ENCODE peak calls at places on chromosomes 6 and 20, in four cellular contexts. W, A, P and Q are unnamed samples.

GRCh38 chr20:6686171-6686570 is 81.3 kb upstream of the BMP2 start:
- DNase-seq in W (no peak), A (no peak), P (no peak), Q (no peak)

GRCh38 chr6:16168121-16168520 is 39.2 kb downstream of the MYLIP start:
- DNase-seq in W (no peak), A (no peak), P (no peak), Q (no peak)

GRCh38 chr20:25032478-25033183 is 25.3 kb downstream of the ACSS1 start:
- DNase-seq in W (peak), A (no peak), P (no peak), Q (no peak)

GRCh38 chr6:42374027-42374669 is 77.6 kb downstream of the TRERF1 start:
- DNase-seq in W (no peak), A (no peak), P (no peak), Q (no peak)

GRCh38 chr20:52001999-52002666 is 189.4 kb downstream of the ZFP64 start:
- DNase-seq in W (no peak), A (no peak), P (no peak), Q (no peak)

GRCh38 chr6:148738939-148739821 is 7.7 kb upstream of the UST start:
- DNase-seq in W (no peak), A (no peak), P (no peak), Q (no peak)

GRCh38 chr6:87731080-87731479 is 29.0 kb upstream of the AKIRIN2 start:
- DNase-seq in W (no peak), A (no peak), P (no peak), Q (no peak)

GRCh38 chr6:100726741-100727140 is 154.4 kb downstream of the ASCC3 start:
- DNase-seq in W (no peak), A (no peak), P (no peak), Q (no peak)

GRCh38 chr6:154229796-154230195 is 126.8 kb downstream of the IPCEF1 start:
- DNase-seq in W (no peak), A (no peak), P (no peak), Q (no peak)

GRCh38 chr20:2751347-2751867 is 49.0 kb downstream of the CPXM1 start:
- DNase-seq in W (no peak), A (no peak), P (no peak), Q (no peak)

DNA sequence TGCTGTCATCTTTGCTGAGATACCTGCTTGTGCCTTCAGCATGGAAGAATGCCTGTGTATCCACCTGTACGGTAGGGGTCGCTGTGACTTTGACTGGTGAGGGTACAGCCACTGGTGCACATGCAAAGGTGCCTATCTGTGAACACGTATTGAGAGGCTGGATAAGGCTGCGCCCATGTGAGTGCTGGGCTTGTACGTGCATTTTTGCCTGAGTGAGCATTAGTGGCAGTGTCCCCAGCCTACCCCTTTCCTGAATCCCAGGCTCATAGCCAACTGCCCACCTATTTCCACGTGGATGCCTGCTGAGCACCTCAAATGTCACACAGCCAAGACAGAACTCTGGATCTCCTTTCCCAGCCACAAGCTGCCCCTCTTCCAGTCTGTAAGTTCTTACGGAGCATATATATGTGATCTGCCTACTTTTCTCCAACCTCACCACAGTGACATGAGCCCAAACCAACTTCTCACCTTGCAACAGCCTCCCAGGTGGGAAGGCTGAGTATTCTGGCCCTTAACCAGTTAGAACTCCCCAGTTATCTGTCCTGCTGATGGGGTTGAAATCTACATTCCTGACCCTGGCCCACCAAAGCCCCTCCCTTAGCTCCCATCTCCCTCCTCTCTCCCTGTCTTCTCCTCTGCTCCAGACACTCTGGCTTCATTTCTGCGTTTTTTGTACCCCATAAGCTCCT is 1.1 kb upstream of the SLC2A10 start:
- DNase-seq in W (no peak), A (no peak), P (no peak), Q (no peak)
- TF ChIP-seq CTCF in W (no peak), A (no peak), P (no peak), Q (peak)

GRCh38 chr20:61253264-61253639 is 1.2 kb downstream of the CDH4 start:
- DNase-seq in W (no peak), A (no peak), P (no peak), Q (no peak)
- TF ChIP-seq CTCF in W (no peak), A (no peak), P (no peak), Q (no peak)

GRCh38 chr6:40958740-40959139 is 80.3 kb downstream of the UNC5CL start:
- DNase-seq in W (no peak), A (no peak), P (no peak), Q (no peak)

GRCh38 chr6:40956871-40957270 is 82.2 kb downstream of the UNC5CL start:
- DNase-seq in W (no peak), A (no peak), P (no peak), Q (no peak)

GRCh38 chr6:40955181-40955550 is 83.9 kb downstream of the UNC5CL start:
- DNase-seq in W (no peak), A (no peak), P (no peak), Q (no peak)

GRCh38 chr6:40959781-40960327 is 79.2 kb downstream of the UNC5CL start:
- DNase-seq in W (no peak), A (no peak), P (no peak), Q (no peak)

GRCh38 chr6:40957616-40958492 is 81.2 kb downstream of the UNC5CL start:
- DNase-seq in W (no peak), A (no peak), P (no peak), Q (no peak)
- TF ChIP-seq CTCF in W (no peak), A (no peak), P (no peak), Q (no peak)

GRCh38 chr6:5998741-5999687 is 7.7 kb downstream of the NRN1 start:
- DNase-seq in W (no peak), A (peak), P (no peak), Q (no peak)
- TF ChIP-seq CTCF in W (no peak), A (no peak), P (no peak), Q (no peak)

GRCh38 chr6:120764312-120764711 is 570.0 kb downstream of the TBC1D32 start:
- DNase-seq in W (no peak), A (no peak), P (no peak), Q (no peak)
- TF ChIP-seq CTCF in W (no peak), A (no peak), P (no peak), Q (no peak)

GRCh38 chr6:129252377-129253071 is 369.6 kb downstream of the LAMA2 start:
- DNase-seq in W (no peak), A (no peak), P (no peak), Q (no peak)
- TF ChIP-seq CTCF in W (no peak), A (peak), P (no peak), Q (no peak)

GRCh38 chr20:41374568-41374920 is 7.9 kb upstream of the EMILIN3 start:
- DNase-seq in W (no peak), A (no peak), P (no peak), Q (no peak)

GRCh38 chr20:41373384-41373783 is 6.8 kb upstream of the EMILIN3 start:
- DNase-seq in W (no peak), A (no peak), P (no peak), Q (no peak)

GRCh38 chr20:41376349-41376748 is 9.7 kb upstream of the EMILIN3 start:
- DNase-seq in W (no peak), A (no peak), P (no peak), Q (no peak)

GRCh38 chr20:41375846-41376245 is 9.2 kb upstream of the EMILIN3 start:
- DNase-seq in W (no peak), A (no peak), P (no peak), Q (no peak)

GRCh38 chr20:41373851-41374567 is 7.4 kb upstream of the EMILIN3 start:
- DNase-seq in W (no peak), A (no peak), P (no peak), Q (no peak)
- TF ChIP-seq CTCF in W (no peak), A (no peak), P (no peak), Q (no peak)

DNA sequence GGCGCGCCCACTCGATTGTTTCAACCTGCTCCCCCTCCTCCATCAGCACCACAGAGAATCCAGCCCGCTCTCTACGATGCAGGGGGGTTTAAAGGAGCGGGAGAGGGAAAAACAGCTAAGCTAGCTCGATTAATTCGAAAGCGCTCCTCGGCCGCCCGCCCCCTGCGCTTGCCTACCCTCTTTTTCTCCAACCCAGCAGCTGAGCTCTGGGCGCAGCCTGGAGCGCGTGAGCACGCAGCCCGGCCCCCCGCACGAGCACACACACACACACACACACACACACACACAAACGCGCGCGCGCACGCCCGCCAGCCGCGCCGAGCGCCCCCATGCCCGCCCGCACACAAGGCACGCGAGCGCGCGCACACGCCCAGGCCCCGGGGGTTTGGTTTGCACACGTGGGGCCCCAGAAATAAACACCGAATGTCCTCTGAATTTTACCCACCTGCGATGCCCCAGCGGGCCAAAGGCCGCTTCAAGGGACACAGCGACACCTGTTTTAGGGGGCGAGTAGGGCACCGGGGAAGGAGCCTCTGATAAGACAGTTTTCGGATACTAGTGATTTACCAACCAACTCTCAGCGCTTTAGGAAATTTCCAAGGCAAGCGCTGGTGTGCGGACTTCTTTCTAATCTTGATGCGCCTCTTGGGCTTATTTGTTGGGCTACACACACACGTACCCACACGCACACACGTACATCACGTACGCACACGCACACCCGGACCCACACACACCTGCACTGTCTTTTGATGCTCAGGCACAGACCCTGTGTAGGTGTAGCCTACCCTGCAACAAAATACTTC is 787 bp upstream of the NRN1 start:
- DNase-seq in W (no peak), A (peak), P (no peak), Q (no peak)
- TF ChIP-seq CTCF in W (no peak), A (no peak), P (no peak), Q (peak)

GRCh38 chr6:129894904-129895303 is 33.8 kb upstream of the TMEM244 start:
- DNase-seq in W (no peak), A (no peak), P (no peak), Q (no peak)

GRCh38 chr6:129895692-129896091 is 34.6 kb upstream of the TMEM244 start:
- DNase-seq in W (no peak), A (peak), P (no peak), Q (no peak)

GRCh38 chr6:129890701-129891100 is 29.6 kb upstream of the TMEM244 start:
- DNase-seq in W (no peak), A (no peak), P (no peak), Q (no peak)

GRCh38 chr6:129890164-129890563 is 29.0 kb upstream of the TMEM244 start:
- DNase-seq in W (no peak), A (no peak), P (no peak), Q (no peak)

DNA sequence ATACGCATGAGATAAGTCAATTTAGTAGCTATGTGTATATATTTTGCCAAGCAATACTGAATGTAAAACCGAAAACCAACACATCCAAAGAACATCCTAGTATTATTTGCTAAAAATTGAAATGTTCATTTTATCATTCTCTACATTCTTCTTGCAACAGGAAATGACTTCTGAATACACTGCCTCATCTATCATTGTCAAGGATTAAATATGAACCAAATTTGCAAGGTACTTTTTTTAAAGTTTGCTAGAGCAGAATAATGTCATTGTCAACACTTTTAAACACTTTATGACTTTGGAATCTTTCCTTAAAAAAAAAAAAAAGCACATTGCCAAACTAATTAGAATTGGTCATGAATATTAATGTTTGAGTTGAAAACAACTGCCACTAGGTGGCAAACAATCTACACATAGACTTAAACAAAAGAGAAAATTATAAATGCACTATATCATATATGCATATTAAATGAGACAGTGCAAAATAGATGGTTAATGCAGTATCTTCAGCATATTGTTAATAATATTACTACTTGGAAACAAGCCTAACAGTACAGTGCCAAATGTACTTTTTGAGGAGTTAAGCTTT is 32.5 kb upstream of the TMEM244 start:
- DNase-seq in W (no peak), A (peak), P (no peak), Q (no peak)
- TF ChIP-seq CTCF in W (no peak), A (peak), P (no peak), Q (peak)